ENCODE peak calls at places on chromosomes 11 and 22, in four cellular contexts. One of them, this sample, is unnamed.

GRCh38 chr11:60498399-60498798 is 5.8 kb downstream of the MS4A12 start:
- DNase-seq in OCI-LY7: peak; percentile 61
- DNase-seq in SK-N-SH: no peak
- DNase-seq in fibroblast of lung: no peak
- DNase-seq in this sample: no peak

GRCh38 chr22:36077261-36077660 is 48.6 kb upstream of the RBFOX2 start:
- DNase-seq in OCI-LY7: no peak
- DNase-seq in SK-N-SH: peak; percentile 27
- DNase-seq in fibroblast of lung: no peak
- DNase-seq in this sample: peak; percentile 17

GRCh38 chr11:122746050-122746478 is 90.5 kb downstream of the UBASH3B start:
- DNase-seq in fibroblast of lung: no peak
- DNase-seq in SK-N-SH: no peak
- DNase-seq in OCI-LY7: peak; percentile 47
- DNase-seq in this sample: peak; percentile 52

GRCh38 chr11:120248551-120249278 is 8.8 kb downstream of the POU2F3 start:
- DNase-seq in OCI-LY7: no peak
- DNase-seq in fibroblast of lung: peak; percentile 19
- DNase-seq in SK-N-SH: no peak
- DNase-seq in this sample: peak; percentile 88

GRCh38 chr11:114399903-114400221 is 449 bp downstream of the C11orf71 start:
- DNase-seq in SK-N-SH: no peak
- DNase-seq in OCI-LY7: peak; percentile 60
- DNase-seq in fibroblast of lung: no peak
- DNase-seq in this sample: peak; percentile 47

GRCh38 chr22:38697055-38697980 is 3.4 kb downstream of the JOSD1 start:
- DNase-seq in SK-N-SH: no peak
- DNase-seq in OCI-LY7: no peak
- DNase-seq in fibroblast of lung: peak; percentile 32
- DNase-seq in this sample: no peak

GRCh38 chr11:28674432-28675076 is 566.4 kb downstream of the METTL15 start:
- DNase-seq in OCI-LY7: peak; percentile 13
- DNase-seq in SK-N-SH: peak; percentile 28
- DNase-seq in fibroblast of lung: peak; percentile 68
- DNase-seq in this sample: peak; percentile 11

GRCh38 chr11:84398017-84398626 is 1112.0 kb upstream of the CCDC90B start:
- DNase-seq in fibroblast of lung: no peak
- DNase-seq in SK-N-SH: peak; percentile 28
- DNase-seq in OCI-LY7: peak; percentile 26
- DNase-seq in this sample: no peak

GRCh38 chr11:119368121-119369034 is 13.1 kb downstream of the USP2 start:
- DNase-seq in OCI-LY7: no peak
- DNase-seq in fibroblast of lung: peak; percentile 59
- DNase-seq in SK-N-SH: peak; percentile 54
- DNase-seq in this sample: no peak

GRCh38 chr11:95050595-95051202 is 1.5 kb downstream of the KDM4F start:
- DNase-seq in SK-N-SH: no peak
- DNase-seq in OCI-LY7: no peak
- DNase-seq in fibroblast of lung: no peak
- DNase-seq in this sample: no peak

GRCh38 chr11:57248780-57249383 is 11.8 kb upstream of the APLNR start:
- DNase-seq in SK-N-SH: peak; percentile 82
- DNase-seq in fibroblast of lung: peak; percentile 68
- DNase-seq in OCI-LY7: peak; percentile 49
- DNase-seq in this sample: peak; percentile 93

GRCh38 chr11:128367573-128367972 is 219.8 kb downstream of the ETS1 start:
- DNase-seq in OCI-LY7: peak; percentile 8
- DNase-seq in fibroblast of lung: no peak
- DNase-seq in SK-N-SH: no peak
- DNase-seq in this sample: no peak

GRCh38 chr11:5204787-5205186 is 4.3 kb upstream of the OR51V1 start:
- DNase-seq in fibroblast of lung: peak; percentile 83
- DNase-seq in SK-N-SH: peak; percentile 10
- DNase-seq in OCI-LY7: peak; percentile 7
- DNase-seq in this sample: peak; percentile 66

GRCh38 chr22:21796863-21797262 is 61.3 kb upstream of the YPEL1 start:
- DNase-seq in SK-N-SH: no peak
- DNase-seq in OCI-LY7: no peak
- DNase-seq in fibroblast of lung: no peak
- DNase-seq in this sample: no peak

GRCh38 chr22:38655532-38656255 is 498 bp downstream of the FAM227A start:
- DNase-seq in OCI-LY7: peak; percentile 6
- DNase-seq in SK-N-SH: peak; percentile 26
- DNase-seq in fibroblast of lung: peak; percentile 16
- DNase-seq in this sample: peak; percentile 65

GRCh38 chr11:13126430-13126829 is 117.3 kb downstream of the RASSF10 start:
- DNase-seq in fibroblast of lung: peak; percentile 97
- DNase-seq in OCI-LY7: no peak
- DNase-seq in SK-N-SH: no peak
- DNase-seq in this sample: peak; percentile 62

GRCh38 chr11:10387209-10388083 is 67.6 kb upstream of the AMPD3 start:
- DNase-seq in OCI-LY7: no peak
- DNase-seq in SK-N-SH: no peak
- DNase-seq in fibroblast of lung: peak; percentile 97
- DNase-seq in this sample: no peak

GRCh38 chr11:95835351-95835750 is 45.1 kb downstream of the CEP57 start:
- DNase-seq in fibroblast of lung: peak; percentile 50
- DNase-seq in SK-N-SH: no peak
- DNase-seq in OCI-LY7: no peak
- DNase-seq in this sample: peak; percentile 74

GRCh38 chr11:34214961-34215805 is 109.8 kb downstream of the NAT10 start:
- DNase-seq in OCI-LY7: no peak
- DNase-seq in SK-N-SH: no peak
- DNase-seq in fibroblast of lung: peak; percentile 43
- DNase-seq in this sample: peak; percentile 68

GRCh38 chr11:76787271-76787670 is 4.1 kb downstream of the TSKU start:
- DNase-seq in OCI-LY7: no peak
- DNase-seq in SK-N-SH: no peak
- DNase-seq in fibroblast of lung: no peak
- DNase-seq in this sample: peak; percentile 17

GRCh38 chr11:72637198-72637597 is 37.0 kb downstream of the PDE2A start:
- DNase-seq in SK-N-SH: no peak
- DNase-seq in fibroblast of lung: no peak
- DNase-seq in OCI-LY7: no peak
- DNase-seq in this sample: no peak

GRCh38 chr22:37609240-37610152 is 862 bp downstream of the GGA1 start:
- DNase-seq in SK-N-SH: peak; percentile 71
- DNase-seq in OCI-LY7: peak; percentile 51
- DNase-seq in fibroblast of lung: no peak
- DNase-seq in this sample: peak; percentile 91

GRCh38 chr11:66080055-66080817 is 10.2 kb downstream of the PACS1 start:
- DNase-seq in OCI-LY7: no peak
- DNase-seq in SK-N-SH: no peak
- DNase-seq in fibroblast of lung: peak; percentile 81
- DNase-seq in this sample: peak; percentile 91

GRCh38 chr11:129804012-129804411 is 11.6 kb upstream of the TMEM45B start:
- DNase-seq in OCI-LY7: no peak
- DNase-seq in fibroblast of lung: no peak
- DNase-seq in SK-N-SH: no peak
- DNase-seq in this sample: no peak

GRCh38 chr22:41857160-41857859 is 24.4 kb downstream of the SREBF2 start:
- DNase-seq in fibroblast of lung: peak; percentile 65
- DNase-seq in OCI-LY7: peak; percentile 81
- DNase-seq in SK-N-SH: peak; percentile 46
- DNase-seq in this sample: peak; percentile 81

GRCh38 chr22:23551385-23551784 is 28.7 kb downstream of the IGLL1 start:
- DNase-seq in OCI-LY7: no peak
- DNase-seq in SK-N-SH: no peak
- DNase-seq in fibroblast of lung: no peak
- DNase-seq in this sample: no peak

GRCh38 chr11:63887600-63887999 is 29.4 kb downstream of the RCOR2 start:
- DNase-seq in fibroblast of lung: no peak
- DNase-seq in OCI-LY7: no peak
- DNase-seq in SK-N-SH: no peak
- DNase-seq in this sample: no peak
- H2AFZ ChIP-seq in fibroblast of lung: no peak overlapping the region
- H2AFZ ChIP-seq in OCI-LY7: no peak overlapping the region
- H2AFZ ChIP-seq in SK-N-SH: no peak overlapping the region
- H2AFZ ChIP-seq in this sample: no peak overlapping the region

DNA sequence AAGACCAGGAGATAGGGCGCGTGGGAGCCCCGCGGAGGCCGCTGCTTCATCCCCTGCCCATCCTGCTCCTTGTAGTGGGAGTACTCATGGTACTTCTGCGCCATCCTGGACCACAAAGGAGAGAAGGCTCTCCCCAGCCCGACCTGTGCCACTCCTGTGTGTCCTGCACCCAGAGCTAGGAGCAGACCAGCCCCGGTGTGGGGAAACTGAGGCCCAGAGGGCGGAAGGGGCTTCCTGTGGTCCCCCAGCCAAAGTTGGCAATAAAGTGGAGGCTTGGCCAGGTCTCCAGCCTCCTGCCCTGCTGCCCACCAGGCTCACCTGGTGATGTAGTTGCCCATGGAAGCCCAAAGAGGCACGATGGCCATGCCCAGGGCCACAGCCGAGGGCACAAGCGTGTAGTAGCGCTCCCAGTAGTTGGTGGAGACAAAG is 4.7 kb downstream of the UNC93B1 start:
- DNase-seq in fibroblast of lung: no peak
- DNase-seq in OCI-LY7: no peak
- DNase-seq in SK-N-SH: peak; percentile 2
- DNase-seq in this sample: peak; percentile 37
- H3K4me2 ChIP-seq in fibroblast of lung: no peak overlapping the region
- H3K4me2 ChIP-seq in OCI-LY7: no peak overlapping the region
- H3K4me2 ChIP-seq in SK-N-SH: no peak overlapping the region
- H3K4me2 ChIP-seq in this sample: no peak overlapping the region

DNA sequence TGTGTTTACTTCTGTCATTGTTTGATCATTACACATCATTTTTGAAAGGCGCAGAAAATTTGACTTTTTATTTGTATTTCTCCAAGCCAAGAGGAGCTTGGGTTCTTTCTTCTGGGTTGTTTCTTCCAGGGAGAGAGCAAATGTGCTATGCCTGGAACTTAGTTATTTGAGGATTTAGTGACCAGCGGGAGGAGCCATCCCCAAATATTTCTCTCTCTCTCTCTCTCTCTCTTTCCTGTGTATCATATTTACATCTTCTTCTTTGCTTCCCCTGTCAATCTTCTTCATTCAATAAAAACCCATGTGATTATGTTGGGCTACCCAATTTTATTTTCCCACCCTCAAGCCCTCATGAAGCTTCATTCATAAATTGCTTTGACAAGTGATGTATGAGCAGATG is 534.5 kb downstream of the LRRC4C start:
- DNase-seq in fibroblast of lung: no peak
- DNase-seq in SK-N-SH: no peak
- DNase-seq in OCI-LY7: no peak
- DNase-seq in this sample: no peak
- H2AFZ ChIP-seq in fibroblast of lung: no peak overlapping the region
- H2AFZ ChIP-seq in SK-N-SH: no peak overlapping the region
- H2AFZ ChIP-seq in OCI-LY7: no peak overlapping the region
- H2AFZ ChIP-seq in this sample: no peak overlapping the region

GRCh38 chr22:43325176-43325575 is 18.0 kb downstream of the SCUBE1 start:
- DNase-seq in OCI-LY7: no peak
- DNase-seq in fibroblast of lung: no peak
- DNase-seq in SK-N-SH: no peak
- DNase-seq in this sample: no peak

GRCh38 chr22:43329061-43329460 is 14.1 kb downstream of the SCUBE1 start:
- DNase-seq in SK-N-SH: no peak
- DNase-seq in fibroblast of lung: no peak
- DNase-seq in OCI-LY7: no peak
- DNase-seq in this sample: no peak

GRCh38 chr22:43326342-43326825 is 16.8 kb downstream of the SCUBE1 start:
- DNase-seq in SK-N-SH: no peak
- DNase-seq in fibroblast of lung: no peak
- DNase-seq in OCI-LY7: no peak
- DNase-seq in this sample: no peak

GRCh38 chr22:43330178-43331063 is 12.8 kb downstream of the SCUBE1 start:
- DNase-seq in fibroblast of lung: no peak
- DNase-seq in SK-N-SH: no peak
- DNase-seq in OCI-LY7: no peak
- DNase-seq in this sample: no peak

DNA sequence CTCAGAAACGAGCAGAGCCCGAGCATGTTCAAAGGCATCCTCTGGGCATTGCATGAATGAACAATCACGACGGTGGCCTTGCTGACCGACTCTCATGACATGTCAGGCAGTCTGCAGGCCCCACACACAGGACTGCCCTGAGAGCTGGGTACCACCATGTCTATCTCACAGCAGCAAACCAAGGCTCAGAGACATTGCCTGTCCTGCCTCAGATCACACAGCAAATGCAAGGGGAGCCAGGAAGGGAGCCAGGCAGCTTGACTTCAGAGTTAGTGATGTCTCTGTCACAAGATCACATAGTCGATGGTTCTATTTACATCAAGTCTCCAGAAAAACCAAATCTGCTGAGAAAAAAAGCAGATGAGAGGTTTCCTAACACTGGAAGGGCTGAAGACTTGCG is 16.1 kb downstream of the SCUBE1 start:
- DNase-seq in OCI-LY7: no peak
- DNase-seq in fibroblast of lung: no peak
- DNase-seq in SK-N-SH: no peak
- DNase-seq in this sample: no peak
- H3K4me2 ChIP-seq in OCI-LY7: no peak overlapping the region
- H3K4me2 ChIP-seq in fibroblast of lung: no peak overlapping the region
- H3K4me2 ChIP-seq in SK-N-SH: no peak overlapping the region
- H3K4me2 ChIP-seq in this sample: no peak overlapping the region

GRCh38 chr22:27686534-27686933 is 115.0 kb downstream of the MN1 start:
- DNase-seq in fibroblast of lung: peak; percentile 77
- DNase-seq in OCI-LY7: no peak
- DNase-seq in SK-N-SH: no peak
- DNase-seq in this sample: peak; percentile 94
- H2AFZ ChIP-seq in fibroblast of lung: no peak overlapping the region
- H2AFZ ChIP-seq in OCI-LY7: no peak overlapping the region
- H2AFZ ChIP-seq in SK-N-SH: no peak overlapping the region
- H2AFZ ChIP-seq in this sample: peak overlapping the region; percentile 77